ENCODE peak calls at places on chromosomes 2 and 18, in nine cellular contexts. One of them, this sample, is unnamed.

GRCh38 chr2:167147254-167147941 is 259.1 kb downstream of the XIRP2 start:
- DNase-seq in NCI-H460: no peak
- DNase-seq in GM20000: no peak
- DNase-seq in HS-27A: no peak
- DNase-seq in stimulated activated CD8-positive, alpha-beta memory T cell treated with anti-CD3 and anti-CD28 coated beads, Interleukin-4, amount 100 ng/mL, for 4 hours: no peak
- DNase-seq in body of pancreas: peak; percentile 16
- DNase-seq in tibial artery: no peak
- DNase-seq in activated T-cell treated with anti-CD3 and anti-CD28 coated beads, Interleukin-2, amount 50 U/mL, for 72 hours: no peak
- DNase-seq in fibroblast of the aortic adventitia: no peak
- DNase-seq in this sample: no peak

GRCh38 chr2:230696670-230697069 is 16.0 kb upstream of the CAB39 start:
- DNase-seq in GM20000: no peak
- DNase-seq in stimulated activated CD8-positive, alpha-beta memory T cell treated with anti-CD3 and anti-CD28 coated beads, Interleukin-4, amount 100 ng/mL, for 4 hours: no peak
- DNase-seq in NCI-H460: no peak
- DNase-seq in fibroblast of the aortic adventitia: no peak
- DNase-seq in body of pancreas: no peak
- DNase-seq in tibial artery: no peak
- DNase-seq in HS-27A: no peak
- DNase-seq in activated T-cell treated with anti-CD3 and anti-CD28 coated beads, Interleukin-2, amount 50 U/mL, for 72 hours: no peak
- DNase-seq in this sample: no peak

GRCh38 chr18:79927597-79928562 is 23.6 kb downstream of the SLC66A2 start:
- DNase-seq in fibroblast of the aortic adventitia: no peak
- DNase-seq in NCI-H460: no peak
- DNase-seq in activated T-cell treated with anti-CD3 and anti-CD28 coated beads, Interleukin-2, amount 50 U/mL, for 72 hours: no peak
- DNase-seq in body of pancreas: peak; percentile 14
- DNase-seq in stimulated activated CD8-positive, alpha-beta memory T cell treated with anti-CD3 and anti-CD28 coated beads, Interleukin-4, amount 100 ng/mL, for 4 hours: no peak
- DNase-seq in GM20000: no peak
- DNase-seq in HS-27A: no peak
- DNase-seq in tibial artery: peak; percentile 59
- DNase-seq in this sample: no peak

GRCh38 chr2:165016772-165017411 is 61.6 kb upstream of the SLC38A11 start:
- DNase-seq in stimulated activated CD8-positive, alpha-beta memory T cell treated with anti-CD3 and anti-CD28 coated beads, Interleukin-4, amount 100 ng/mL, for 4 hours: no peak
- DNase-seq in NCI-H460: peak; percentile 53
- DNase-seq in fibroblast of the aortic adventitia: peak; percentile 76
- DNase-seq in GM20000: peak; percentile 16
- DNase-seq in body of pancreas: peak; percentile 34
- DNase-seq in tibial artery: no peak
- DNase-seq in HS-27A: peak; percentile 19
- DNase-seq in activated T-cell treated with anti-CD3 and anti-CD28 coated beads, Interleukin-2, amount 50 U/mL, for 72 hours: peak; percentile 19
- DNase-seq in this sample: no peak

GRCh38 chr2:57728691-57729090 is 317.9 kb upstream of the VRK2 start:
- DNase-seq in stimulated activated CD8-positive, alpha-beta memory T cell treated with anti-CD3 and anti-CD28 coated beads, Interleukin-4, amount 100 ng/mL, for 4 hours: no peak
- DNase-seq in body of pancreas: no peak
- DNase-seq in HS-27A: no peak
- DNase-seq in GM20000: no peak
- DNase-seq in tibial artery: no peak
- DNase-seq in fibroblast of the aortic adventitia: no peak
- DNase-seq in NCI-H460: no peak
- DNase-seq in activated T-cell treated with anti-CD3 and anti-CD28 coated beads, Interleukin-2, amount 50 U/mL, for 72 hours: no peak
- DNase-seq in this sample: no peak

GRCh38 chr2:157809212-157809611 is 66.9 kb downstream of the ACVR1 start:
- DNase-seq in activated T-cell treated with anti-CD3 and anti-CD28 coated beads, Interleukin-2, amount 50 U/mL, for 72 hours: no peak
- DNase-seq in GM20000: no peak
- DNase-seq in fibroblast of the aortic adventitia: peak; percentile 30
- DNase-seq in body of pancreas: no peak
- DNase-seq in tibial artery: no peak
- DNase-seq in NCI-H460: no peak
- DNase-seq in stimulated activated CD8-positive, alpha-beta memory T cell treated with anti-CD3 and anti-CD28 coated beads, Interleukin-4, amount 100 ng/mL, for 4 hours: no peak
- DNase-seq in HS-27A: no peak
- DNase-seq in this sample: no peak

GRCh38 chr2:19540739-19541503 is 182.5 kb upstream of the OSR1 start:
- DNase-seq in fibroblast of the aortic adventitia: peak; percentile 93
- DNase-seq in body of pancreas: no peak
- DNase-seq in tibial artery: no peak
- DNase-seq in HS-27A: peak; percentile 77
- DNase-seq in stimulated activated CD8-positive, alpha-beta memory T cell treated with anti-CD3 and anti-CD28 coated beads, Interleukin-4, amount 100 ng/mL, for 4 hours: no peak
- DNase-seq in NCI-H460: peak; percentile 46
- DNase-seq in activated T-cell treated with anti-CD3 and anti-CD28 coated beads, Interleukin-2, amount 50 U/mL, for 72 hours: no peak
- DNase-seq in GM20000: no peak
- DNase-seq in this sample: peak; percentile 89

GRCh38 chr2:122706757-122707223 is 951.3 kb downstream of the TSN start:
- DNase-seq in NCI-H460: no peak
- DNase-seq in HS-27A: no peak
- DNase-seq in body of pancreas: no peak
- DNase-seq in activated T-cell treated with anti-CD3 and anti-CD28 coated beads, Interleukin-2, amount 50 U/mL, for 72 hours: no peak
- DNase-seq in fibroblast of the aortic adventitia: no peak
- DNase-seq in tibial artery: no peak
- DNase-seq in stimulated activated CD8-positive, alpha-beta memory T cell treated with anti-CD3 and anti-CD28 coated beads, Interleukin-4, amount 100 ng/mL, for 4 hours: no peak
- DNase-seq in GM20000: no peak
- DNase-seq in this sample: no peak

GRCh38 chr18:68431111-68431921 is 283.6 kb downstream of the TMX3 start:
- DNase-seq in stimulated activated CD8-positive, alpha-beta memory T cell treated with anti-CD3 and anti-CD28 coated beads, Interleukin-4, amount 100 ng/mL, for 4 hours: no peak
- DNase-seq in GM20000: no peak
- DNase-seq in fibroblast of the aortic adventitia: no peak
- DNase-seq in activated T-cell treated with anti-CD3 and anti-CD28 coated beads, Interleukin-2, amount 50 U/mL, for 72 hours: no peak
- DNase-seq in NCI-H460: no peak
- DNase-seq in tibial artery: no peak
- DNase-seq in body of pancreas: no peak
- DNase-seq in HS-27A: no peak
- DNase-seq in this sample: no peak

GRCh38 chr2:12424820-12425219 is 291.9 kb upstream of the TRIB2 start:
- DNase-seq in tibial artery: no peak
- DNase-seq in NCI-H460: no peak
- DNase-seq in body of pancreas: peak; percentile 25
- DNase-seq in HS-27A: no peak
- DNase-seq in stimulated activated CD8-positive, alpha-beta memory T cell treated with anti-CD3 and anti-CD28 coated beads, Interleukin-4, amount 100 ng/mL, for 4 hours: no peak
- DNase-seq in activated T-cell treated with anti-CD3 and anti-CD28 coated beads, Interleukin-2, amount 50 U/mL, for 72 hours: no peak
- DNase-seq in fibroblast of the aortic adventitia: peak; percentile 74
- DNase-seq in GM20000: no peak
- DNase-seq in this sample: no peak

This sample was measured in small intestine.